ENCODE peak calls at places on chromosomes 13 and 19, in five cellular contexts. T is NT2/D1, H is HepG2, R is H1, Q is GM12878. P is an unnamed sample.

GRCh38 chr13:111967572-111968201 is 99.3 kb upstream of the SOX1 start:
- DNase-seq in T (no peak), Q (no peak), R (no peak), H (no peak), P (no peak)

GRCh38 chr19:52007436-52007804 is 591 bp downstream of the ZNF615 start:
- DNase-seq in R (no peak), T (no peak), H (no peak), Q (no peak), P (peak; percentile 11)

GRCh38 chr19:1855828-1856255 is 7.5 kb downstream of the KLF16 start:
- DNase-seq in Q (no peak), R (no peak), T (no peak), H (no peak), P (no peak)

GRCh38 chr19:27974082-27974513 is 1238.9 kb downstream of the UQCRFS1 start:
- DNase-seq in H (peak; percentile 2), R (no peak), T (no peak), Q (peak; percentile 25), P (no peak)

GRCh38 chr13:97194473-97194872 is 27.7 kb upstream of the MBNL2 start:
- DNase-seq in T (peak; percentile 18), H (no peak), Q (no peak), R (no peak), P (no peak)

GRCh38 chr13:75316427-75316826 is 165.5 kb downstream of the TBC1D4 start:
- DNase-seq in H (no peak), R (no peak), Q (no peak), T (no peak), P (no peak)

GRCh38 chr13:97253581-97254293 is 31.6 kb downstream of the MBNL2 start:
- DNase-seq in H (no peak), T (no peak), Q (no peak), R (no peak), P (no peak)

GRCh38 chr13:106597190-106597589 is 29.3 kb upstream of the ARGLU1 start:
- DNase-seq in T (no peak), Q (no peak), H (no peak), R (no peak), P (no peak)

GRCh38 chr19:49988433-49988832 is 27.5 kb upstream of the SIGLEC11 start:
- DNase-seq in T (no peak), R (no peak), H (no peak), Q (no peak), P (no peak)

GRCh38 chr13:19618925-19619324 is 14.5 kb upstream of the MPHOSPH8 start:
- DNase-seq in T (no peak), Q (no peak), R (no peak), H (peak; percentile 79), P (peak; percentile 33)

GRCh38 chr19:7337380-7338194 is 11.2 kb upstream of the ARHGEF18 start:
- DNase-seq in H (no peak), Q (peak; percentile 99), T (no peak), R (no peak), P (no peak)

GRCh38 chr13:52001120-52001731 is 10.0 kb downstream of the ATP7B start:
- DNase-seq in T (no peak), H (peak; percentile 59), Q (no peak), R (no peak), P (peak; percentile 49)

GRCh38 chr19:53076984-53077383 is 26.2 kb downstream of the ZNF160 start:
- DNase-seq in R (peak; percentile 79), H (peak; percentile 14), Q (no peak), T (peak; percentile 85), P (peak; percentile 18)

GRCh38 chr19:19485998-19486290 is 29.4 kb downstream of the TSSK6 start:
- DNase-seq in T (no peak), R (no peak), Q (no peak), H (no peak), P (no peak)

GRCh38 chr19:10861118-10861651 is 10.2 kb upstream of the CARM1 start:
- DNase-seq in Q (no peak), H (peak; percentile 54), R (no peak), T (no peak), P (no peak)

GRCh38 chr13:112351825-112352224 is 24.3 kb upstream of the SPACA7 start:
- DNase-seq in H (no peak), T (no peak), R (no peak), Q (no peak), P (no peak)

GRCh38 chr19:51921949-51922348 is 5.3 kb upstream of the ZNF613 start:
- DNase-seq in Q (no peak), T (no peak), R (no peak), H (no peak), P (no peak)

GRCh38 chr13:99434258-99434788 is 66.9 kb upstream of the TM9SF2 start:
- DNase-seq in T (no peak), Q (no peak), H (peak; percentile 17), R (no peak), P (no peak)

GRCh38 chr13:77533875-77534788 is 1.4 kb upstream of the SCEL start:
- DNase-seq in T (no peak), Q (no peak), R (no peak), H (no peak), P (no peak)

GRCh38 chr13:51584731-51585191 is 499 bp downstream of the WDFY2 start:
- DNase-seq in Q (no peak), H (peak; percentile 64), T (no peak), R (peak; percentile 34), P (peak; percentile 28)

GRCh38 chr13:23941216-23941615 is 43.9 kb upstream of the C1QTNF9B start:
- DNase-seq in R (no peak), H (no peak), Q (no peak), T (no peak), P (no peak)

GRCh38 chr13:25249001-25249543 is 38.2 kb downstream of the MTMR6 start:
- DNase-seq in Q (peak; percentile 17), T (peak; percentile 22), R (no peak), H (peak; percentile 19), P (peak; percentile 7)

GRCh38 chr13:35648109-35648508 is 171.6 kb upstream of the MAB21L1 start:
- DNase-seq in H (no peak), T (no peak), R (no peak), Q (no peak), P (no peak)

GRCh38 chr19:30330266-30330665 is 41.9 kb upstream of the ZNF536 start:
- DNase-seq in H (no peak), R (no peak), T (no peak), Q (no peak), P (no peak)

GRCh38 chr19:3471954-3472655 is 8.2 kb downstream of the SMIM24 start:
- DNase-seq in Q (no peak), R (no peak), T (no peak), H (no peak), P (peak; percentile 69)

GRCh38 chr13:105587786-105588185 is 947.7 kb downstream of the EFNB2 start:
- DNase-seq in Q (no peak), T (no peak), R (no peak), H (no peak), P (no peak)

GRCh38 chr13:87810391-87810801 is 139.2 kb downstream of the SLITRK5 start:
- DNase-seq in H (peak; percentile 18), R (peak; percentile 3), Q (no peak), T (no peak), P (no peak)

GRCh38 chr13:106113796-106114195 is 421.7 kb downstream of the EFNB2 start:
- DNase-seq in Q (no peak), H (no peak), R (no peak), T (no peak), P (no peak)

GRCh38 chr13:91893040-91893439 is 494.6 kb downstream of the GPC5 start:
- DNase-seq in R (no peak), T (no peak), H (no peak), Q (no peak), P (no peak)

GRCh38 chr13:113061271-113061625 is 44.3 kb upstream of the F7 start:
- DNase-seq in T (no peak), Q (no peak), R (no peak), H (no peak), P (no peak)

GRCh38 chr19:11528551-11529341 is at the start of gene ECSIT:
- DNase-seq in T (peak; percentile 96), H (peak; percentile 98), Q (peak; percentile 90), R (peak; percentile 93), P (peak; percentile 94)

GRCh38 chr13:23467048-23467931 is 33.8 kb upstream of the SACS start:
- DNase-seq in H (no peak), Q (no peak), T (no peak), R (no peak), P (no peak)

GRCh38 chr13:27403727-27404385 is 20.6 kb upstream of the GTF3A start:
- DNase-seq in T (no peak), H (peak; percentile 71), Q (no peak), R (no peak), P (no peak)

GRCh38 chr19:47152632-47153031 is 22.0 kb downstream of the SAE1 start:
- DNase-seq in Q (no peak), H (no peak), T (no peak), R (no peak), P (no peak)
- TF ChIP-seq SUZ12 in Q (no peak), H (no peak), T (no peak), R (no peak), P (no peak)

GRCh38 chr13:71417205-71417604 is 449.8 kb downstream of the DACH1 start:
- DNase-seq in Q (no peak), T (no peak), H (no peak), R (no peak), P (no peak)
- TF ChIP-seq SUZ12 in Q (no peak), T (no peak), H (no peak), R (no peak), P (no peak)

GRCh38 chr19:45791744-45792481 is 732 bp downstream of the DMWD start:
- DNase-seq in T (no peak), H (no peak), Q (no peak), R (no peak), P (no peak)

GRCh38 chr19:45793178-45793564 is 526 bp upstream of the DMWD start:
- DNase-seq in T (no peak), H (no peak), Q (no peak), R (no peak), P (no peak)

GRCh38 chr19:45789035-45789786 is 3.4 kb downstream of the DMWD start:
- DNase-seq in T (no peak), H (no peak), R (no peak), Q (no peak), P (no peak)

GRCh38 chr19:45792482-45793177 is at the start of gene DMWD:
- DNase-seq in Q (peak; percentile 81), H (peak; percentile 96), T (peak; percentile 95), R (peak; percentile 97), P (peak; percentile 99)

GRCh38 chr19:45790942-45791341 is 1.7 kb downstream of the DMWD start:
- DNase-seq in T (no peak), Q (no peak), H (no peak), R (no peak), P (no peak)
- TF ChIP-seq SUZ12 in T (no peak), Q (no peak), H (no peak), R (no peak), P (no peak)

DNA sequence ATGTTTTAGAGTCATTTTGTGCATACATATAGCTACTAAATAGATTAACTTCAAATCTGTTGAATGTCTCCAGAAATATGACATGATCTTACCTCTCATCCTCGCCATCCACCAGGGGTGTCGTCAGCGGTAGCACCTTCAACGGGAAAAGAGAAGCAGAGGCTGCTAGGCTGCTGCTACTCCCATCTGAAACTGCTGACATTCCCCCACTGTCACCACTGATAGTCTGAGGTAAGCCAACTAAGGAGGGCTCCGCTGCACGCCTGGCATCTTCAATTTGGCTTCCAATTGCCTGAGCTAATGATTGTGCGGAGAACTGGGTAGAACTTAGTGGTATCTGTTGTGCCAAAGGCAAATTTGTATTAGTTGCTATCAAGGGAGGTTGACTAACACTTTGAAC is 3.1 kb downstream of the TSC22D1 start:
- DNase-seq in R (no peak), T (no peak), Q (no peak), H (no peak), P (no peak)
- TF ChIP-seq SUZ12 in R (no peak), T (no peak), Q (no peak), H (no peak), P (no peak)